ENCODE peak calls at places on chromosomes 12 and 14, in five cellular contexts. One of them, this sample, is unnamed.

GRCh38 chr12:14915736-14916135 is 22.6 kb downstream of the ERP27 start:
- DNase-seq in cardiac muscle cell: no peak
- DNase-seq in IMR-90: no peak
- DNase-seq in testis: no peak
- DNase-seq in heart right ventricle: no peak
- DNase-seq in this sample: no peak

GRCh38 chr12:131716282-131716681 is 5.4 kb downstream of the SFSWAP start:
- DNase-seq in heart right ventricle: no peak
- DNase-seq in testis: no peak
- DNase-seq in cardiac muscle cell: no peak
- DNase-seq in IMR-90: no peak
- DNase-seq in this sample: no peak

GRCh38 chr12:6817662-6818157 is 3.9 kb upstream of the GPR162 start:
- DNase-seq in heart right ventricle: no peak
- DNase-seq in IMR-90: no peak
- DNase-seq in testis: no peak
- DNase-seq in cardiac muscle cell: no peak
- DNase-seq in this sample: no peak

GRCh38 chr14:56247495-56248087 is 129.4 kb downstream of the PELI2 start:
- DNase-seq in IMR-90: peak
- DNase-seq in cardiac muscle cell: no peak
- DNase-seq in testis: no peak
- DNase-seq in heart right ventricle: no peak
- DNase-seq in this sample: no peak

GRCh38 chr14:22099942-22100763 is 426.5 kb upstream of the OR4E1 start:
- DNase-seq in heart right ventricle: peak
- DNase-seq in cardiac muscle cell: peak
- DNase-seq in IMR-90: peak
- DNase-seq in testis: peak
- DNase-seq in this sample: no peak

GRCh38 chr12:62843714-62844113 is 91.2 kb downstream of the PPM1H start:
- DNase-seq in IMR-90: no peak
- DNase-seq in cardiac muscle cell: no peak
- DNase-seq in testis: no peak
- DNase-seq in heart right ventricle: no peak
- DNase-seq in this sample: no peak

GRCh38 chr12:6476496-6476895 is 6.0 kb upstream of the VAMP1 start:
- DNase-seq in IMR-90: peak
- DNase-seq in testis: no peak
- DNase-seq in cardiac muscle cell: no peak
- DNase-seq in heart right ventricle: no peak
- DNase-seq in this sample: no peak

GRCh38 chr14:23356662-23357061 is 4.0 kb upstream of the SLC22A17 start:
- DNase-seq in cardiac muscle cell: no peak
- DNase-seq in IMR-90: no peak
- DNase-seq in heart right ventricle: no peak
- DNase-seq in testis: no peak
- DNase-seq in this sample: no peak

GRCh38 chr12:128420163-128420562 is 153.2 kb downstream of the TMEM132C start:
- DNase-seq in heart right ventricle: no peak
- DNase-seq in IMR-90: no peak
- DNase-seq in testis: no peak
- DNase-seq in cardiac muscle cell: no peak
- DNase-seq in this sample: no peak

GRCh38 chr14:39310071-39310470 is 76.4 kb downstream of the MIA2 start:
- DNase-seq in cardiac muscle cell: no peak
- DNase-seq in IMR-90: peak
- DNase-seq in heart right ventricle: no peak
- DNase-seq in testis: no peak
- DNase-seq in this sample: no peak

GRCh38 chr12:16399110-16399509 is 51.7 kb downstream of the MGST1 start:
- DNase-seq in cardiac muscle cell: no peak
- DNase-seq in IMR-90: no peak
- DNase-seq in heart right ventricle: no peak
- DNase-seq in testis: no peak
- DNase-seq in this sample: no peak

GRCh38 chr14:49173765-49174373 is 412.3 kb downstream of the RPS29 start:
- DNase-seq in heart right ventricle: no peak
- DNase-seq in IMR-90: peak
- DNase-seq in testis: peak
- DNase-seq in cardiac muscle cell: peak
- DNase-seq in this sample: peak

GRCh38 chr12:120252071-120252906 is 13.2 kb downstream of the PXN start:
- DNase-seq in IMR-90: no peak
- DNase-seq in heart right ventricle: no peak
- DNase-seq in testis: no peak
- DNase-seq in cardiac muscle cell: no peak
- DNase-seq in this sample: no peak

GRCh38 chr14:64707661-64708060 is 3.4 kb downstream of the PLEKHG3 start:
- DNase-seq in cardiac muscle cell: no peak
- DNase-seq in heart right ventricle: no peak
- DNase-seq in testis: no peak
- DNase-seq in IMR-90: peak
- DNase-seq in this sample: no peak

GRCh38 chr14:64763801-64764511 is 59.7 kb downstream of the PLEKHG3 start:
- DNase-seq in testis: peak
- DNase-seq in cardiac muscle cell: no peak
- DNase-seq in heart right ventricle: no peak
- DNase-seq in IMR-90: peak
- DNase-seq in this sample: no peak

GRCh38 chr12:71626768-71627167 is 36.9 kb downstream of the ZFC3H1 start:
- DNase-seq in IMR-90: peak
- DNase-seq in cardiac muscle cell: no peak
- DNase-seq in testis: no peak
- DNase-seq in heart right ventricle: no peak
- DNase-seq in this sample: no peak

GRCh38 chr14:82879949-82880535 is 1346.4 kb upstream of the SEL1L start:
- DNase-seq in heart right ventricle: no peak
- DNase-seq in testis: no peak
- DNase-seq in cardiac muscle cell: no peak
- DNase-seq in IMR-90: no peak
- DNase-seq in this sample: no peak

GRCh38 chr12:243381-243780 is 19.3 kb downstream of the SLC6A13 start:
- DNase-seq in IMR-90: no peak
- DNase-seq in testis: no peak
- DNase-seq in cardiac muscle cell: no peak
- DNase-seq in heart right ventricle: no peak
- DNase-seq in this sample: no peak

GRCh38 chr12:66203820-66204219 is 14.8 kb downstream of the IRAK3 start:
- DNase-seq in cardiac muscle cell: no peak
- DNase-seq in testis: no peak
- DNase-seq in IMR-90: no peak
- DNase-seq in heart right ventricle: no peak
- DNase-seq in this sample: no peak

GRCh38 chr14:103724116-103724515 is 8.5 kb downstream of the ZFYVE21 start:
- DNase-seq in testis: peak
- DNase-seq in IMR-90: peak
- DNase-seq in cardiac muscle cell: peak
- DNase-seq in heart right ventricle: peak
- DNase-seq in this sample: no peak

GRCh38 chr12:94099191-94099983 is 49.0 kb upstream of the PLXNC1 start:
- DNase-seq in testis: no peak
- DNase-seq in cardiac muscle cell: no peak
- DNase-seq in heart right ventricle: no peak
- DNase-seq in IMR-90: peak
- DNase-seq in this sample: no peak

GRCh38 chr12:111216387-111217159 is 152.3 kb downstream of the PHETA1 start:
- DNase-seq in heart right ventricle: no peak
- DNase-seq in IMR-90: no peak
- DNase-seq in cardiac muscle cell: no peak
- DNase-seq in testis: no peak
- DNase-seq in this sample: no peak

GRCh38 chr12:85190728-85191127 is 89.3 kb upstream of the ALX1 start:
- DNase-seq in cardiac muscle cell: no peak
- DNase-seq in IMR-90: no peak
- DNase-seq in heart right ventricle: no peak
- DNase-seq in testis: no peak
- DNase-seq in this sample: no peak

GRCh38 chr12:113555226-113555625 is 83.6 kb upstream of the LHX5 start:
- DNase-seq in testis: no peak
- DNase-seq in heart right ventricle: no peak
- DNase-seq in IMR-90: peak
- DNase-seq in cardiac muscle cell: no peak
- DNase-seq in this sample: no peak

GRCh38 chr12:45204757-45205156 is 11.1 kb upstream of the ANO6 start:
- DNase-seq in heart right ventricle: no peak
- DNase-seq in testis: no peak
- DNase-seq in cardiac muscle cell: no peak
- DNase-seq in IMR-90: no peak
- DNase-seq in this sample: no peak

GRCh38 chr12:75977952-75978671 is 53.5 kb downstream of the PHLDA1 start:
- DNase-seq in IMR-90: peak
- DNase-seq in testis: peak
- DNase-seq in cardiac muscle cell: no peak
- DNase-seq in heart right ventricle: no peak
- DNase-seq in this sample: peak

GRCh38 chr14:36604757-36605505 is 22.5 kb upstream of the NKX2-8 start:
- DNase-seq in cardiac muscle cell: peak
- DNase-seq in testis: peak
- DNase-seq in heart right ventricle: no peak
- DNase-seq in IMR-90: peak
- DNase-seq in this sample: no peak

GRCh38 chr12:4975574-4975973 is 65.9 kb downstream of the KCNA1 start:
- DNase-seq in IMR-90: no peak
- DNase-seq in heart right ventricle: no peak
- DNase-seq in cardiac muscle cell: no peak
- DNase-seq in testis: peak
- DNase-seq in this sample: no peak

GRCh38 chr12:10361622-10362021 is 28.2 kb downstream of the KLRK1 start:
- DNase-seq in heart right ventricle: no peak
- DNase-seq in testis: peak
- DNase-seq in cardiac muscle cell: peak
- DNase-seq in IMR-90: peak
- DNase-seq in this sample: no peak

GRCh38 chr12:41983896-41984295 is 160.8 kb downstream of the GXYLT1 start:
- DNase-seq in heart right ventricle: no peak
- DNase-seq in cardiac muscle cell: no peak
- DNase-seq in IMR-90: no peak
- DNase-seq in testis: no peak
- DNase-seq in this sample: no peak

GRCh38 chr12:48070033-48070432 is 35.8 kb downstream of the SENP1 start:
- DNase-seq in heart right ventricle: no peak
- DNase-seq in testis: no peak
- DNase-seq in cardiac muscle cell: no peak
- DNase-seq in IMR-90: no peak
- DNase-seq in this sample: no peak

DNA sequence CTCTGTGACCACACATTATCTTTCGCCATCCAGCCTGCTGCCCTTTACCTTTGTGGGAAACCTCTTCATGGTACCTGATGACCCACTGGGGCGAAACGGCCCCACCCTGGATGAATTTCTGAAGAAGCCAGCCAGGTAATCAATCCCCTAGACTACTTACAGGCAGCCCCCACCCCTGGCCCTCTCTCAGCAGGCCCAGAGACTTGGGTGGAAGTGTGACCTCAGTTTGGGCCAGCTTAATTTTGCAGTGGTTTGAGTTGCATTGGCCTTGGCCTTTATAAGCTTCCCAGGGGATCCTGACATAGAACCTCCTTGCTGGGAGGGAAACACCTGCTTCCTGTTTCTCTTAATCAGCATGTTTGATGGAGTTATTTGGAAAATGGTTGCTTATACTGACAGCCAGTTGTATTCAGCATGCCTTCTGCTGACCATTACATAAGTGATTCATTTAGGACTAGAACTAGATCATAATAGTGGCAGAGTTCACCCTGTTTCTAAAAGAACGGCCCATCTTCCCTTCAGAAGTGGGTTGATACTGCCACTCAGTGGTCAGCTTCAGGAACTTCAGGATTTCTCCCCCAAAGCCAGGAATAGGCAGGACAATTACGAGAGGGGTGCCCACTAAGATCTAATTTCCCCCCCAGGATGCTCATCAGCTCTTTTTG is 6.1 kb downstream of the SDR39U1 start:
- DNase-seq in testis: no peak
- DNase-seq in IMR-90: peak
- DNase-seq in cardiac muscle cell: peak
- DNase-seq in heart right ventricle: no peak
- DNase-seq in this sample: no peak
- H3K27ac ChIP-seq in testis: no peak
- H3K27ac ChIP-seq in IMR-90: no peak
- H3K27ac ChIP-seq in cardiac muscle cell: no peak
- H3K27ac ChIP-seq in heart right ventricle: peak
- H3K27ac ChIP-seq in this sample: peak

GRCh38 chr14:59464651-59465569 is at the start of gene GPR135:
- DNase-seq in cardiac muscle cell: peak
- DNase-seq in IMR-90: peak
- DNase-seq in testis: peak
- DNase-seq in heart right ventricle: peak
- DNase-seq in this sample: no peak
- H3K27ac ChIP-seq in cardiac muscle cell: peak
- H3K27ac ChIP-seq in IMR-90: peak
- H3K27ac ChIP-seq in testis: peak
- H3K27ac ChIP-seq in heart right ventricle: peak
- H3K27ac ChIP-seq in this sample: peak

DNA sequence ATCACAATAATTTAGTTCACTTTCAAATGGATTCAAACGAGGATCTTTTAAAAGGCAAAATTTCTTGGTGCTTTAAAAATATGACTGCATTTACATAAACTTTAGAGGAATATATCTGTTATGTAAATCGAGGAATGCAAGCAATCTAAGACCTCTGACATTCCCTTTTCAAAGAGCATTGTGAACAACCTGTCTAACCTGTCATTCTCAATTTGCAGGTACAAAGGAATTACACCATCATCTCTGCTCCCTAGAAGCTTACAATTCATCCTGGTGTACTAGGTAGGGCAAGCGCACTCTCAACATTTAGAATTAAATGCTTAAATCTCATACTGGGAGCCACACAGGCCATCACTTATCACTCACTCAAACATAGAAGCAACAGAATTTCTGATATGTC is 35.6 kb downstream of the BMP4 start:
- DNase-seq in cardiac muscle cell: no peak
- DNase-seq in IMR-90: no peak
- DNase-seq in heart right ventricle: no peak
- DNase-seq in testis: no peak
- DNase-seq in this sample: no peak
- H3K27ac ChIP-seq in cardiac muscle cell: no peak
- H3K27ac ChIP-seq in IMR-90: no peak
- H3K27ac ChIP-seq in heart right ventricle: no peak
- H3K27ac ChIP-seq in testis: no peak
- H3K27ac ChIP-seq in this sample: no peak

GRCh38 chr12:106248849-106249371 is 1.1 kb upstream of the CKAP4 start:
- DNase-seq in IMR-90: peak
- DNase-seq in cardiac muscle cell: no peak
- DNase-seq in testis: no peak
- DNase-seq in heart right ventricle: no peak
- DNase-seq in this sample: no peak
- H3K27ac ChIP-seq in IMR-90: peak
- H3K27ac ChIP-seq in cardiac muscle cell: peak
- H3K27ac ChIP-seq in testis: peak
- H3K27ac ChIP-seq in heart right ventricle: peak
- H3K27ac ChIP-seq in this sample: peak